ENCODE peak calls at places on chromosomes 3 and 15, in four cellular contexts. H, Z, E and F are unnamed samples. For H3K36me3, the result is how much of the 10 kb centered on the place peaks cover.

GRCh38 chr3:195012571-195012970 is 258.4 kb downstream of the XXYLT1 start:
- DNase-seq in H (no peak), Z (no peak), E (no peak), F (peak)

GRCh38 chr15:52179278-52180195 is 11.7 kb downstream of the GNB5 start:
- DNase-seq in H (peak), Z (peak), E (peak), F (peak)

GRCh38 chr15:35548435-35548834 is 2.5 kb upstream of the DPH6 start:
- DNase-seq in H (no peak), Z (no peak), E (no peak), F (no peak)

GRCh38 chr3:141330718-141331369 is 37.5 kb upstream of the ZBTB38 start:
- DNase-seq in H (peak), Z (no peak), E (no peak), F (no peak)

GRCh38 chr3:143653935-143654334 is 194.3 kb downstream of the SLC9A9 start:
- DNase-seq in H (no peak), Z (no peak), E (no peak), F (no peak)

GRCh38 chr15:38879909-38880471 is 315.4 kb upstream of the RASGRP1 start:
- DNase-seq in H (no peak), Z (peak), E (peak), F (no peak)

GRCh38 chr3:14554715-14555114 is 14.6 kb upstream of the GRIP2 start:
- DNase-seq in H (no peak), Z (no peak), E (no peak), F (no peak)

GRCh38 chr3:125004196-125004595 is 51.6 kb downstream of the HEG1 start:
- DNase-seq in H (no peak), Z (no peak), E (no peak), F (no peak)

GRCh38 chr3:89098964-89099585 is 8.3 kb upstream of the EPHA3 start:
- DNase-seq in H (peak), Z (peak), E (no peak), F (no peak)

GRCh38 chr3:127114337-127115070 is 78.4 kb upstream of the PRR23E start:
- DNase-seq in H (no peak), Z (no peak), E (no peak), F (peak)

GRCh38 chr3:126706631-126707030 is 2.6 kb downstream of the CHCHD6 start:
- DNase-seq in H (no peak), Z (no peak), E (no peak), F (no peak)

GRCh38 chr3:36763111-36763849 is 1.1 kb downstream of the DCLK3 start:
- DNase-seq in H (no peak), Z (no peak), E (no peak), F (no peak)

GRCh38 chr15:81575436-81576123 is 201.6 kb upstream of the TMC3 start:
- DNase-seq in H (no peak), Z (no peak), E (no peak), F (no peak)

GRCh38 chr3:123758081-123758564 is 126.0 kb downstream of the MYLK start:
- DNase-seq in H (peak), Z (no peak), E (no peak), F (peak)

GRCh38 chr15:39580630-39581500 is at the start of gene THBS1:
- DNase-seq in H (peak), Z (peak), E (peak), F (peak)

GRCh38 chr15:50816191-50816590 is 50.7 kb upstream of the SPPL2A start:
- DNase-seq in H (no peak), Z (no peak), E (no peak), F (no peak)

GRCh38 chr3:128496602-128497304 is 3.8 kb upstream of the GATA2 start:
- DNase-seq in H (peak), Z (no peak), E (no peak), F (peak)

GRCh38 chr15:62739082-62739481 is 303.5 kb upstream of the TPM1 start:
- DNase-seq in H (peak), Z (no peak), E (no peak), F (no peak)

GRCh38 chr15:39511915-39512260 is 69.0 kb upstream of the THBS1 start:
- DNase-seq in H (peak), Z (no peak), E (no peak), F (no peak)

GRCh38 chr3:56591256-56591655 is 34.3 kb downstream of the CCDC66 start:
- DNase-seq in H (peak), Z (no peak), E (no peak), F (no peak)

GRCh38 chr15:70259030-70259424 is 161.3 kb upstream of the TLE3 start:
- DNase-seq in H (peak), Z (peak), E (peak), F (peak)

GRCh38 chr15:72184165-72184811 is 13.3 kb downstream of the GRAMD2A start:
- DNase-seq in H (peak), Z (no peak), E (peak), F (peak)

GRCh38 chr15:40746916-40747418 is 8.1 kb downstream of the RMDN3 start:
- DNase-seq in H (no peak), Z (no peak), E (no peak), F (no peak)

GRCh38 chr3:23343509-23343908 is 140.4 kb downstream of the UBE2E2 start:
- DNase-seq in H (no peak), Z (no peak), E (no peak), F (no peak)

GRCh38 chr3:178058629-178059028 is 477.6 kb upstream of the KCNMB2 start:
- DNase-seq in H (no peak), Z (no peak), E (no peak), F (no peak)

GRCh38 chr3:126127452-126127851 is 43.5 kb upstream of the SLC41A3 start:
- DNase-seq in H (no peak), Z (no peak), E (peak), F (no peak)

GRCh38 chr3:147120029-147120428 is 286.3 kb downstream of the ZIC4 start:
- DNase-seq in H (peak), Z (no peak), E (no peak), F (no peak)

GRCh38 chr3:19365471-19365870 is 217.2 kb downstream of the KCNH8 start:
- DNase-seq in H (no peak), Z (no peak), E (no peak), F (no peak)

GRCh38 chr15:76196949-76197315 is 114.3 kb downstream of the ETFA start:
- DNase-seq in H (no peak), Z (no peak), E (peak), F (no peak)

GRCh38 chr3:99366663-99367429 is 271.5 kb upstream of the COL8A1 start:
- DNase-seq in H (no peak), Z (no peak), E (no peak), F (no peak)

GRCh38 chr3:180036092-180036677 is 552 bp downstream of the PEX5L start:
- DNase-seq in H (peak), Z (no peak), E (no peak), F (no peak)

GRCh38 chr3:180040966-180041365 is 4.2 kb upstream of the PEX5L start:
- DNase-seq in H (no peak), Z (no peak), E (no peak), F (no peak)

DNA sequence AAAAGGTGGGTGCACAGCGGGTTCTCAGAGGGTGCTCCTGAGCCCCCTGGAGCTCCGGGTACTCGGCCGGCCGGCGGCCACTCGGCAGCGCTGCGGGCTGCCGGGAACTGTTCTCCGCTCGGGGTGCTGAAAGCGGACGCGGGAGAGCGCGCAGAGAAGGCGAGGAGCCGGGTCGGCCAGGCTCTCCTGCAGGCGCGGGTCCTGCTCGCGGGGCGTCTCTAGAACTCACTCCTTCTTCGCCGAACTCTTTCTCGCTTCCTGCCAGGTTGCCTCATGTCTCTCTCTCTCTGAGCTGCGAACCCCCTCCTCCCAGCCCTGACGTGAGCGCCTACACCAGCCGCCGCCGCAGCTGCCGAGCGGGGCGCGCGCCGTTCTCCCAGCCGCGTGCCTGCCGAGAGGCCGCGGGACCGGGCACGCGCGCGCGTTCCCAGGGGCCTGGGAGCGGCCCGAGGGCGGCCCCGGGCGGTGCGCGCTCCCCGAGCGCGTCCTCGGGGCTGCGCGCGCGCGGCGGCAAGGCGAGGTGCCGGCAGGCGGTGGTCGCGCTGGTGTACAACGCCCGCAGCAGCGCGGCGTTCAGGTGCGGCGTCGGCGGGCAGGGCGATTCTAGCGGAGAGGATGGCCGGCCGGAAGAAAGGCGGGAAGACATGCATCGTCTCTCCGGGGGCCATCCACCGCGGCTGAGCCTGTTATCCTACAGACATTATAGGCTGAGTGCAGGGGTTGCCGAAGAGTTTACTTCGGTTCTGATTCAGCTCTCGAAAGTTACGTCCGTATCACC is at the start of gene PEX5L:
- DNase-seq in H (peak), Z (peak), E (peak), F (no peak)
- H3K4me3 ChIP-seq in H (peak), Z (peak), E (peak), F (no peak)

GRCh38 chr3:107588217-107588616 is 65.5 kb downstream of the BBX start:
- DNase-seq in H (no peak), Z (no peak), E (no peak), F (no peak)
- H3K36me3 ChIP-seq in H (under half), Z (under half), E (under half), F (under half)

GRCh38 chr3:33663042-33663441 is 55.0 kb downstream of the CLASP2 start:
- DNase-seq in H (no peak), Z (no peak), E (no peak), F (no peak)
- H3K4me3 ChIP-seq in H (no peak), Z (no peak), E (no peak), F (no peak)

GRCh38 chr15:99566157-99566900 is 545 bp downstream of the MEF2A start:
- DNase-seq in H (peak), Z (no peak), E (peak), F (peak)

GRCh38 chr15:99565031-99565280 is 828 bp upstream of the MEF2A start:
- DNase-seq in H (no peak), Z (no peak), E (no peak), F (no peak)

GRCh38 chr15:99568548-99569352 is 3.0 kb downstream of the MEF2A start:
- DNase-seq in H (no peak), Z (no peak), E (no peak), F (no peak)

GRCh38 chr15:99564221-99565030 is 1.4 kb upstream of the MEF2A start:
- DNase-seq in H (peak), Z (peak), E (peak), F (no peak)

DNA sequence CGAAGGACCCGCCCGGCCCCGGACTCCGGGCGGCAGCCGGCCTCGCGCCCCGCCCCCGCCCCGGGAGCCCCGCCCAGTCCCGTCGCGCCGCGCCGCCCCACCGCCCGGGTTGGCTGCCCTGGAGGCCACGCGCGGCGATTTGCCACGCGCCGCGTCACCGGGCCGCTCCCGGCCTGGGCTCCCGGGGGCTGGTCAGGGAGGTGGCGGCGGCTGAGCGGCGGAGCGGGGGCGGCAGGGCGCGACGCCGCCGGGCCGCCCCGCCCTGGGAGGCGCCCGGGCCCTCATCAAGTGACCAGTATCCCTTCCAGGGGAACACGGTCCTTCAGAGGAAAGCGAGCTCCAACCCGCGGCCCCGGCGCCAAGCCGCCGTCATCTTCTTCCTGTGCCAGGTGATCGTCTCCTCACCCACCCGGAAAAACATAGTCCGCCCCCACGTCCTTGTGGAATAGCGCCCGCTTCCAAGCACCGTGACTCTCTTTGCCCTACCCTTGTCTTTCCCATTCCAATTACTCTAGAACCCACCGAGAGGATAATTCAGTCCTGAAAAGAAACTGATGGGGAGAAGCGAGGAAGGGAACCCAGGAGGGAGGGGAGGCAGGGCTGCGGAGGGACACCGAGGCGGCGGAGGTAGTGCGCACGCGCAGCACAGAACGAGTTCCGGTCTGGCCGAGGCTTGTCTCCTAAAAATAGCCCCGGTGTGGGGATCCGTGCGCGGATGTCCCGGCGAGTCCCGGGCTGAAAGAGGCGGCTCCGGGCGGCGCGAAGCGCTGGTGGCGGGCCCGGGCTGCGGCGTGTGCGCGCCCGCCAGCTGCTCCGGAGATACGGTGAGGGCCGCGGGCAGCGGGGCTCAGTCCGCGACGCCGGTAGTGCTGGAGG is at the start of gene MEF2A:
- DNase-seq in H (peak), Z (peak), E (peak), F (peak)
- H3K36me3 ChIP-seq in H (under half), Z (under half), E (under half), F (under half)

GRCh38 chr3:5181479-5182141 is 5.9 kb upstream of the EDEM1 start:
- DNase-seq in H (no peak), Z (no peak), E (no peak), F (no peak)
- H3K4me3 ChIP-seq in H (no peak), Z (no peak), E (no peak), F (no peak)

GRCh38 chr3:31755911-31756658 is 223.4 kb downstream of the STT3B start:
- DNase-seq in H (no peak), Z (no peak), E (no peak), F (peak)
- H3K36me3 ChIP-seq in H (under half), Z (under half), E (under half), F (under half)

DNA sequence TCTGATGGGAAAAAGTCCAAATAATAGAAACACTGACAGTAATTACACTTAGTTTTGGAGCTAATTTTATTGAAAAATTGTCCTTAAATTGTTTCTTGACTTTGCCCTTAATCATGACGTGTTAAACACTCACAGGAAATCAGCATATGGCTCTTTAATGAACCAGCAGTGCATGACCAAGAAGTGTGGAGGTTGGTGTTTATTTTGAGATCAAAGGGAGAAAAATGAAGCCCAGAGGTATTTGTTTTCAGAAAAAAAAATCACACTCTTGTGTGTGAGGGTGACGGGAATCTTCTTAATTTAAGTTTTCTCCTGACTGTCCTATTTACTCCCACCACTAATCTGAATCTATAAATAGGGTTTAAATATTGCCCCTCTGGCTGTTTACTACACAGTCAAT is 28.8 kb upstream of the SYNM start:
- DNase-seq in H (no peak), Z (no peak), E (no peak), F (no peak)
- H3K4me3 ChIP-seq in H (no peak), Z (no peak), E (no peak), F (peak)

GRCh38 chr15:84689858-84690257 is 26.1 kb downstream of the SEC11A start:
- DNase-seq in H (no peak), Z (no peak), E (no peak), F (no peak)
- H3K36me3 ChIP-seq in H (under half), Z (under half), E (under half), F (under half)

GRCh38 chr15:48856947-48857346 is 21.0 kb upstream of the EID1 start:
- DNase-seq in H (peak), Z (no peak), E (no peak), F (no peak)

GRCh38 chr15:48858401-48858800 is 19.5 kb upstream of the EID1 start:
- DNase-seq in H (peak), Z (no peak), E (no peak), F (no peak)

GRCh38 chr15:48859426-48859825 is 18.5 kb upstream of the EID1 start:
- DNase-seq in H (no peak), Z (no peak), E (no peak), F (no peak)

GRCh38 chr15:48851956-48852355 is 26.0 kb upstream of the EID1 start:
- DNase-seq in H (no peak), Z (no peak), E (no peak), F (no peak)

DNA sequence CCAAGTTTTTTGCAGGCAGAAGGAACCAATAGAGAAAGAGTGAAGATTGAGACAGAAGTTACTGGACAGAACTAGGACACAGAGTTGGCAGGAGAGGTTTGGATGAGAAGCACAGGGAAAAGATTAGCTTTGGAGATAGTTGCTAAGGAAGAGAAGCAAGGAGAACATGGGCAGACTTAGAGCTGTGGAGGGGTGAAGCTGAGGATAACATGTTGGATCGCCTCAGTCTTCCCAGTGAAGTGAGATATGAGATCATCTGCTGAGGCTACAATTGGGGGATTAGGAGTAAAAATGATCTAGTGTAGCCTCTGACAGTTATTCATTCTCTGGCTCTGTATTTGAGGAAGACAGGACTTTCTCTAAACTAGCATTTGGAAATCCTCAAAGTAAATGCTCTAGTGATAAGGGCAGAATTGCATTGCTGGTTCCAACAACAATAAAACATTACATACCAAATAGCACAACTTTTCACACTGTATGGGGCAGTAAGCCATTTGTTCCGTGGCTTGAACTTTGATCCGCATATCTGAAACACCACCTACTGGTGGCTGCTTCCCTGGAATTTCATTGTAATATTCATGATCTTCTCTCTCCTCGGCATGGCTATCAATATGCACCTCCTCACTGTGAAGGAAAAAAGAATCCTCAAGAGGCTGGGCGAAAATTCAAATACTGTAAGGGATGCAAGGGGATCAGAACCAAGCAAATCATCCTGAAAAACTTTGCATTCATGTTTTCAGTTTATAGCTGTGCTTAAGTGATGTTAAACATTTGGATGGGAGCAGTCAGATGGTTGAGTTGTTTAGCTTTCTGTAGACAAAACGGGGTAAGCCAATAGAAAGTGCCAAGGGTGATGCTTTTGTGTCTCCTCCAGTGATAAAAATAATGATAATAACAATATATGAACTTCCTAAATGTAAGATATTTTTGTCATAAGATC is 22.2 kb upstream of the EID1 start:
- DNase-seq in H (peak), Z (peak), E (no peak), F (no peak)
- H3K4me3 ChIP-seq in H (peak), Z (no peak), E (no peak), F (no peak)

GRCh38 chr3:31531992-31532586 is 636 bp upstream of the STT3B start:
- DNase-seq in H (peak), Z (peak), E (peak), F (peak)
- H3K36me3 ChIP-seq in H (under half), Z (under half), E (under half), F (under half)